ENCODE peak calls at places on chromosomes 13 and 19, in eight cellular contexts. J, L, K, S, R, B, Q and I are unnamed samples.

GRCh38 chr19:3451451-3451866 is 28.9 kb downstream of the SMIM24 start:
- DNase-seq in L (no peak), S (no peak), R (no peak), J (no peak), B (no peak), K (no peak), Q (no peak), I (no peak)

GRCh38 chr19:2462635-2463421 is 6.1 kb upstream of the LMNB2 start:
- DNase-seq in B (peak; percentile 57), K (no peak), R (no peak), L (peak; percentile 96), S (peak; percentile 96), Q (no peak), J (peak; percentile 98), I (peak; percentile 96)

GRCh38 chr13:44278164-44278563 is 95.5 kb upstream of the SERP2 start:
- DNase-seq in K (no peak), R (peak; percentile 59), S (no peak), L (no peak), B (no peak), J (no peak), Q (no peak), I (no peak)

GRCh38 chr13:27375686-27376326 is 48.6 kb upstream of the GTF3A start:
- DNase-seq in R (peak; percentile 4), S (no peak), K (peak; percentile 81), L (no peak), Q (no peak), B (no peak), J (no peak), I (peak; percentile 78)

GRCh38 chr19:54154603-54155345 is 4.7 kb downstream of the LENG1 start:
- DNase-seq in B (no peak), R (no peak), L (no peak), Q (no peak), K (peak; percentile 72), J (no peak), S (no peak), I (no peak)

GRCh38 chr19:4983346-4984105 is 14.6 kb downstream of the KDM4B start:
- DNase-seq in L (no peak), B (no peak), R (no peak), K (no peak), S (no peak), Q (no peak), J (no peak), I (no peak)

GRCh38 chr13:112924365-112924764 is 44.6 kb upstream of the MCF2L start:
- DNase-seq in L (no peak), B (no peak), Q (no peak), S (no peak), R (no peak), K (no peak), J (no peak), I (no peak)

GRCh38 chr19:30856376-30856775 is 484.2 kb downstream of the ZNF536 start:
- DNase-seq in B (no peak), J (no peak), Q (no peak), K (no peak), S (no peak), L (no peak), R (no peak), I (peak; percentile 31)